ENCODE peak calls at places on chromosomes 11 and 22, in six cellular contexts. K, C, J, V, W and R are unnamed samples.

GRCh38 chr11:66978229-66978628 is 3.1 kb downstream of the C11orf86 start:
- DNase-seq in K (no peak), C (no peak), J (no peak), V (no peak), W (no peak), R (no peak)

GRCh38 chr22:38923463-38924196 is 33.8 kb upstream of the APOBEC3A start:
- DNase-seq in K (no peak), C (peak; percentile 90), J (peak; percentile 79), V (peak; percentile 91), W (no peak), R (peak; percentile 85)

GRCh38 chr22:49765091-49765771 is 62.4 kb downstream of the BRD1 start:
- DNase-seq in K (no peak), C (no peak), J (no peak), V (peak; percentile 68), W (no peak), R (no peak)

GRCh38 chr22:26536056-26536761 is 23.9 kb upstream of the TFIP11 start:
- DNase-seq in K (peak; percentile 76), C (no peak), J (peak; percentile 14), V (no peak), W (no peak), R (no peak)

GRCh38 chr11:67372232-67372992 is 986 bp downstream of the CLCF1 start:
- DNase-seq in K (no peak), C (no peak), J (no peak), V (no peak), W (no peak), R (peak; percentile 49)

GRCh38 chr11:11320820-11321219 is 32.2 kb downstream of the CSNK2A3 start:
- DNase-seq in K (no peak), C (no peak), J (no peak), V (no peak), W (no peak), R (no peak)

GRCh38 chr22:44336962-44337657 is 24.4 kb upstream of the SHISAL1 start:
- DNase-seq in K (no peak), C (no peak), J (no peak), V (no peak), W (no peak), R (no peak)

GRCh38 chr11:65920035-65920802 is 993 bp downstream of the DRAP1 start:
- DNase-seq in K (no peak), C (no peak), J (no peak), V (peak; percentile 89), W (no peak), R (peak; percentile 11)

GRCh38 chr11:130003717-130004001 is 1.0 kb upstream of the PRDM10 start:
- DNase-seq in K (no peak), C (no peak), J (no peak), V (no peak), W (no peak), R (no peak)

GRCh38 chr22:44024288-44024908 is at the start of gene PARVB:
- DNase-seq in K (peak; percentile 24), C (no peak), J (no peak), V (no peak), W (no peak), R (peak; percentile 58)

GRCh38 chr11:129508163-129508562 is 132.5 kb downstream of the BARX2 start:
- DNase-seq in K (no peak), C (no peak), J (no peak), V (no peak), W (no peak), R (no peak)

GRCh38 chr11:416757-417621 is 2.2 kb upstream of the SIGIRR start:
- DNase-seq in K (no peak), C (peak; percentile 81), J (no peak), V (no peak), W (no peak), R (peak; percentile 68)